ENCODE peak calls at places on chromosome 5, in seven cellular contexts. H is endothelial cell of umbilical vein; U is effector memory CD4-positive, alpha-beta T cell; E is fibroblast of lung; L is left ventricle myocardium inferior; O is CD4-positive, alpha-beta memory T cell; W is CD8-positive, alpha-beta T cell. R is an unnamed sample.

GRCh38 chr5:75510417-75510835 is 1.0 kb downstream of the CERT1 start:
- DNase-seq in H (no peak), U (no peak), E (peak; percentile 49), L (no peak), O (no peak), W (no peak), R (no peak)

GRCh38 chr5:175107865-175108264 is 336.1 kb downstream of the DRD1 start:
- DNase-seq in H (no peak), U (no peak), E (no peak), L (no peak), O (no peak), W (no peak), R (no peak)

GRCh38 chr5:14347522-14347921 is 204.4 kb downstream of the TRIO start:
- DNase-seq in H (no peak), U (no peak), E (no peak), L (no peak), O (no peak), W (no peak), R (no peak)

GRCh38 chr5:138653502-138653901 is 78.3 kb upstream of the HSPA9 start:
- DNase-seq in H (no peak), U (no peak), E (no peak), L (no peak), O (no peak), W (no peak), R (peak; percentile 7)

GRCh38 chr5:96721351-96721970 is 59.3 kb downstream of the CAST start:
- DNase-seq in H (no peak), U (no peak), E (peak; percentile 46), L (no peak), O (no peak), W (no peak), R (no peak)

GRCh38 chr5:155700333-155700732 is 626.6 kb upstream of the SGCD start:
- DNase-seq in H (no peak), U (no peak), E (no peak), L (no peak), O (no peak), W (peak; percentile 20), R (no peak)

GRCh38 chr5:5066276-5067186 is 73.6 kb upstream of the ADAMTS16 start:
- DNase-seq in H (no peak), U (no peak), E (peak; percentile 36), L (no peak), O (no peak), W (no peak), R (no peak)

GRCh38 chr5:37717613-37718431 is 122.0 kb downstream of the GDNF start:
- DNase-seq in H (peak; percentile 96), U (no peak), E (peak; percentile 93), L (no peak), O (no peak), W (no peak), R (no peak)

GRCh38 chr5:158770506-158770905 is 329.2 kb downstream of the EBF1 start:
- DNase-seq in H (no peak), U (no peak), E (no peak), L (no peak), O (no peak), W (no peak), R (no peak)

GRCh38 chr5:153900703-153901395 is 137.9 kb downstream of the FAM114A2 start:
- DNase-seq in H (no peak), U (no peak), E (peak; percentile 89), L (no peak), O (no peak), W (no peak), R (no peak)

GRCh38 chr5:43634621-43635020 is 31.6 kb downstream of the NNT start:
- DNase-seq in H (no peak), U (no peak), E (no peak), L (no peak), O (no peak), W (no peak), R (no peak)

GRCh38 chr5:135100011-135100410 is 66.0 kb upstream of the PITX1 start:
- DNase-seq in H (no peak), U (no peak), E (no peak), L (no peak), O (no peak), W (no peak), R (no peak)

GRCh38 chr5:58040044-58040443 is 419.8 kb downstream of the PLK2 start:
- DNase-seq in H (peak; percentile 0), U (no peak), E (no peak), L (no peak), O (no peak), W (no peak), R (no peak)

GRCh38 chr5:76299592-76299991 is 103.5 kb upstream of the IQGAP2 start:
- DNase-seq in H (no peak), U (no peak), E (no peak), L (no peak), O (peak; percentile 37), W (no peak), R (no peak)

GRCh38 chr5:69416699-69417098 is 1.8 kb downstream of the MARVELD2 start:
- DNase-seq in H (no peak), U (no peak), E (no peak), L (no peak), O (no peak), W (no peak), R (no peak)

GRCh38 chr5:135448796-135449507 is 1.8 kb upstream of the DCANP1 start:
- DNase-seq in H (no peak), U (no peak), E (peak; percentile 77), L (no peak), O (no peak), W (no peak), R (no peak)

GRCh38 chr5:61332369-61332745 is 299 bp downstream of the ZSWIM6 start:
- DNase-seq in H (no peak), U (no peak), E (no peak), L (peak; percentile 37), O (peak; percentile 59), W (peak; percentile 38), R (peak; percentile 88)

GRCh38 chr5:168153263-168153930 is 138.0 kb upstream of the WWC1 start:
- DNase-seq in H (no peak), U (no peak), E (peak; percentile 55), L (no peak), O (no peak), W (no peak), R (no peak)

GRCh38 chr5:65172486-65173129 is 309.1 kb downstream of the ADAMTS6 start:
- DNase-seq in H (no peak), U (no peak), E (peak; percentile 99), L (no peak), O (no peak), W (peak; percentile 25), R (no peak)

GRCh38 chr5:175692235-175692995 is 34.5 kb downstream of the HRH2 start:
- DNase-seq in H (no peak), U (no peak), E (no peak), L (no peak), O (no peak), W (no peak), R (peak; percentile 44)

DNA sequence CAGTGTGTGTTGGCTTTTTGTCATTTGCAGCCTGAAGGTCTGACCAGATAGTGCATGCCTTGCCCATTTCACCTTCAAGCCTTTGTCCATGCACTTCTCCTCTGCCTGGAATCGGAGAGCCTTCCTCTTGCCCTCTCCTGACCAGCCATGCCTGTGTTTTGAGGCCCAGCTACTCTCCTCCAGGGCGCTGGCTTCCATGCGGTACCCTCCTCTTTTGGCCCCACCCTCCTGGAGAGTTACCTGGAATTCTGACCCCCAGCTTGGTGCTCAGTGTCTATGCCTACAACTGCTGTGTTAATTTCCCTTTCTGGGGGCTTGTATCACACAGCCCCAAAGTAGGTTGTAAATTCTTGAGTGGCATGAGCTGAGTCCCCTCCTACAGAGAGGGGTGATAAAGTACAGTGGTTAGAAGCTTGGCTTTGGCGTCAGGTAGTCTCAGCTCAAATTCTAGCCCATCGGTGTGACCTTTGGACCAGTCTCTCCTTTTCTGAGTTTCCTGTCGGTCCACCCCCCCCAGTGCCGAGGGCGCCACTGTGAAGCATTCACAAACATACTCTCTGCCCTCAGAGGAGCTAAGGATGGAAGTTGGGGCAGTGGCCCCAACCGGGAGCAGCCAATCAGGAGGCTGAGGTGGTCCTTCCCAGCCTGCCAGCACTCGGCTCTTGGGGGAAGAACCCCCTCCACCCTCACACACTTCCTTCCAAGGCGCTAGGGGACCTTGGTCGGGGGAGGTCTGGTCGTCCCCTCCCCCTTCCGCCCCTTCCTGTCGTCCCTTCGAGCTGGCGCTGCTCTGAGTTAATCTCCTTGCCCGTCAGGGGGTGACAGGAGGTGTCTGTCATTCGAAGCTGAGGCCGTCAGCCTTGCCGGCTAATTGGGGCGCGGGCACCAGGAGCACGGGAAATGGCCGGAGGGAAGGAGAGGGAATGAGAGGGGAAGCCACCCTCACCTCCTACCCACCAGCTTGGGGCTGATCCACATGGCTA is 52.9 kb downstream of the CXXC5 start:
- DNase-seq in H (no peak), U (no peak), E (no peak), L (no peak), O (no peak), W (peak; percentile 19), R (no peak)
- H3K4me3 ChIP-seq in H (no peak overlapping the region), U (no peak overlapping the region), E (no peak overlapping the region), L (no peak overlapping the region), O (no peak overlapping the region), W (no peak overlapping the region), R (no peak overlapping the region)

DNA sequence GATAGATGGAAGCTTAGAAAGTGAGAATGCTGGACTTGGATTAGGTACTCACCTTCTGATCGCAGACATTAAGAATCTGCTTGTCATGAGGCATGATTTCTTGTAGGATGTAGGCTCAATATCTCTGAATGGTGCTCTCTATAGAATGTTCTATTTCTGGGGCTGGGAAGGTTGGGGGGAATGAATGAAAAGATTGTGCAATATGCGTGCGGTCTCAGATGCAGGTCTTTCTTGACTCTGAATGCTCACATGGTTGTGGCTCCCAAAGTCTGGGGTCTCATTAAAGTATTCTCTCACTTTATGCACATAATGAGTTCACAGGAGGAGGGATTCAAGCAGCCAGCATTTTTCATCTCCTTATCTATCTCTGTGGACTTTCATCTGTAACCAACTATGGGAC is 482.0 kb upstream of the CD180 start:
- DNase-seq in H (no peak), U (no peak), E (no peak), L (no peak), O (no peak), W (no peak), R (no peak)
- H3K4me1 ChIP-seq in H (no peaks in the 10 kb centered on the region), U (no peaks in the 10 kb centered on the region), E (no peaks in the 10 kb centered on the region), L (peaks cover 8% of the 10 kb centered on the region), O (no peaks in the 10 kb centered on the region), W (no peaks in the 10 kb centered on the region), R (no peaks in the 10 kb centered on the region)

GRCh38 chr5:39494099-39494498 is 69.3 kb upstream of the DAB2 start:
- DNase-seq in H (peak; percentile 87), U (no peak), E (no peak), L (no peak), O (no peak), W (no peak), R (no peak)
- H3K4me3 ChIP-seq in H (no peak overlapping the region), U (no peak overlapping the region), E (no peak overlapping the region), L (no peak overlapping the region), O (no peak overlapping the region), W (no peak overlapping the region), R (no peak overlapping the region)

GRCh38 chr5:119286516-119287488 is 69.0 kb upstream of the TNFAIP8 start:
- DNase-seq in H (no peak), U (no peak), E (no peak), L (no peak), O (no peak), W (no peak), R (no peak)

GRCh38 chr5:119287547-119288073 is 68.2 kb upstream of the TNFAIP8 start:
- DNase-seq in H (peak; percentile 33), U (peak; percentile 69), E (peak; percentile 90), L (no peak), O (peak; percentile 73), W (peak; percentile 74), R (no peak)

GRCh38 chr5:119285070-119285916 is 70.5 kb upstream of the TNFAIP8 start:
- DNase-seq in H (no peak), U (no peak), E (peak; percentile 63), L (peak; percentile 23), O (no peak), W (no peak), R (no peak)

GRCh38 chr5:119282628-119283027 is 73.2 kb upstream of the TNFAIP8 start:
- DNase-seq in H (no peak), U (no peak), E (no peak), L (no peak), O (no peak), W (no peak), R (no peak)

GRCh38 chr5:119284031-119284430 is 71.8 kb upstream of the TNFAIP8 start:
- DNase-seq in H (no peak), U (no peak), E (no peak), L (no peak), O (no peak), W (no peak), R (no peak)
- H3K4me1 ChIP-seq in H (peaks cover 8% of the 10 kb centered on the region), U (peaks cover 92% of the 10 kb centered on the region), E (no peaks in the 10 kb centered on the region), L (peaks cover 46% of the 10 kb centered on the region), O (peaks cover 100% of the 10 kb centered on the region), W (peaks cover 99% of the 10 kb centered on the region), R (peaks cover under 1% of the 10 kb centered on the region)

R was measured in kidney.